ENCODE peak calls at places on chromosome 9, in five cellular contexts. One of them, this sample, is unnamed.
A peak's percentile ranks its signal among the peaks of the same experiment; 100 is the strongest.

GRCh38 chr9:78130004-78130403 is 98.4 kb upstream of the GNAQ start:
- DNase-seq in fibroblast of lung: peak; percentile 53
- DNase-seq in GM20000: no peak
- DNase-seq in activated B cell treated with CpG ODN at 0.5 μM for 24 hours: no peak
- DNase-seq in endothelial cell: no peak
- DNase-seq in this sample: no peak

GRCh38 chr9:87543251-87543650 is 45.6 kb downstream of the DAPK1 start:
- DNase-seq in GM20000: no peak
- DNase-seq in endothelial cell: no peak
- DNase-seq in fibroblast of lung: no peak
- DNase-seq in activated B cell treated with CpG ODN at 0.5 μM for 24 hours: no peak
- DNase-seq in this sample: no peak

GRCh38 chr9:75909776-75910175 is 19.3 kb downstream of the PCSK5 start:
- DNase-seq in fibroblast of lung: no peak
- DNase-seq in endothelial cell: no peak
- DNase-seq in activated B cell treated with CpG ODN at 0.5 μM for 24 hours: no peak
- DNase-seq in GM20000: no peak
- DNase-seq in this sample: no peak

GRCh38 chr9:9920425-9920824 is 692.4 kb downstream of the PTPRD start:
- DNase-seq in fibroblast of lung: no peak
- DNase-seq in GM20000: no peak
- DNase-seq in activated B cell treated with CpG ODN at 0.5 μM for 24 hours: no peak
- DNase-seq in endothelial cell: no peak
- DNase-seq in this sample: no peak

GRCh38 chr9:31677877-31678276 is 706.6 kb upstream of the ACO1 start:
- DNase-seq in activated B cell treated with CpG ODN at 0.5 μM for 24 hours: no peak
- DNase-seq in fibroblast of lung: no peak
- DNase-seq in GM20000: no peak
- DNase-seq in endothelial cell: no peak
- DNase-seq in this sample: no peak

GRCh38 chr9:122332643-122333042 is 38.2 kb upstream of the PTGS1 start:
- DNase-seq in endothelial cell: no peak
- DNase-seq in fibroblast of lung: no peak
- DNase-seq in activated B cell treated with CpG ODN at 0.5 μM for 24 hours: no peak
- DNase-seq in GM20000: no peak
- DNase-seq in this sample: no peak

GRCh38 chr9:92325991-92326500 is 293 bp downstream of the CENPP start:
- DNase-seq in fibroblast of lung: peak; percentile 7
- DNase-seq in GM20000: peak; percentile 27
- DNase-seq in endothelial cell: no peak
- DNase-seq in activated B cell treated with CpG ODN at 0.5 μM for 24 hours: no peak
- DNase-seq in this sample: peak; percentile 42

GRCh38 chr9:4967521-4967920 is 17.6 kb upstream of the JAK2 start:
- DNase-seq in activated B cell treated with CpG ODN at 0.5 μM for 24 hours: no peak
- DNase-seq in GM20000: no peak
- DNase-seq in endothelial cell: no peak
- DNase-seq in fibroblast of lung: peak; percentile 18
- DNase-seq in this sample: no peak

GRCh38 chr9:4020038-4020746 is 279.7 kb downstream of the GLIS3 start:
- DNase-seq in activated B cell treated with CpG ODN at 0.5 μM for 24 hours: no peak
- DNase-seq in GM20000: no peak
- DNase-seq in fibroblast of lung: peak; percentile 14
- DNase-seq in endothelial cell: no peak
- DNase-seq in this sample: no peak

GRCh38 chr9:100992632-100993031 is 35.9 kb upstream of the PLPPR1 start:
- DNase-seq in endothelial cell: no peak
- DNase-seq in fibroblast of lung: no peak
- DNase-seq in activated B cell treated with CpG ODN at 0.5 μM for 24 hours: no peak
- DNase-seq in GM20000: no peak
- DNase-seq in this sample: no peak

GRCh38 chr9:127923771-127924170 is 6.8 kb downstream of the PIP5KL1 start:
- DNase-seq in fibroblast of lung: peak; percentile 92
- DNase-seq in activated B cell treated with CpG ODN at 0.5 μM for 24 hours: no peak
- DNase-seq in endothelial cell: no peak
- DNase-seq in GM20000: no peak
- DNase-seq in this sample: no peak

GRCh38 chr9:113228130-113228665 is 6.9 kb downstream of the SLC31A1 start:
- DNase-seq in fibroblast of lung: no peak
- DNase-seq in GM20000: no peak
- DNase-seq in endothelial cell: no peak
- DNase-seq in activated B cell treated with CpG ODN at 0.5 μM for 24 hours: no peak
- DNase-seq in this sample: no peak

GRCh38 chr9:134629586-134630392 is 11.8 kb upstream of the COL5A1 start:
- DNase-seq in endothelial cell: no peak
- DNase-seq in fibroblast of lung: no peak
- DNase-seq in activated B cell treated with CpG ODN at 0.5 μM for 24 hours: no peak
- DNase-seq in GM20000: no peak
- DNase-seq in this sample: no peak

DNA sequence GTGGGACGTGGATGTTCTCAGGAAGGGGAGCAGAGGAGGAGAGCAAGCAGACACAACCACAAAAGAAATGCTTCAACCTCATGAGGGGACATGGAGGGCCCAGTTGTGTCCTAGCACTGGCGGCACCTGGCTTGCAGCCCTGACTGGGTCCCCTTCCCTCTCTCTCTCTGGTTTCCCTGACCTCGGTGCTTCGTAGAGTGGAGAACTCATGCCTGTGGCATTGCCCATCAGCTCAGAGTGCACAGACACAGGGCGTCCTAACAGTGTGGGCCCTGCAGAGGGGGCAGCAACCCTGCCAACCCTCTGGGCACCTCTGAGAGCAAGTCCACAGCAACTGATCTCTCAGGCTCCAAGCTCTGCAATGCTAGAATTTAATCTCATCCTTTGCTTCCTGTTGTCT is 140.6 kb downstream of the BARX1 start:
- DNase-seq in activated B cell treated with CpG ODN at 0.5 μM for 24 hours: peak; percentile 8
- DNase-seq in GM20000: peak; percentile 6
- DNase-seq in fibroblast of lung: no peak
- DNase-seq in endothelial cell: no peak
- DNase-seq in this sample: no peak
- TF ChIP-seq CTCF in activated B cell treated with CpG ODN at 0.5 μM for 24 hours: no peak
- TF ChIP-seq CTCF in GM20000: no peak
- TF ChIP-seq CTCF in fibroblast of lung: peak; percentile 23
- TF ChIP-seq CTCF in endothelial cell: peak; percentile 11
- TF ChIP-seq CTCF in this sample: no peak

GRCh38 chr9:2768330-2768729 is 51.0 kb downstream of the KCNV2 start:
- DNase-seq in endothelial cell: no peak
- DNase-seq in activated B cell treated with CpG ODN at 0.5 μM for 24 hours: no peak
- DNase-seq in GM20000: no peak
- DNase-seq in fibroblast of lung: no peak
- DNase-seq in this sample: no peak

GRCh38 chr9:2767800-2768199 is 50.5 kb downstream of the KCNV2 start:
- DNase-seq in activated B cell treated with CpG ODN at 0.5 μM for 24 hours: no peak
- DNase-seq in GM20000: no peak
- DNase-seq in fibroblast of lung: no peak
- DNase-seq in endothelial cell: no peak
- DNase-seq in this sample: no peak

GRCh38 chr9:2771661-2772060 is 54.4 kb downstream of the KCNV2 start:
- DNase-seq in GM20000: no peak
- DNase-seq in fibroblast of lung: no peak
- DNase-seq in activated B cell treated with CpG ODN at 0.5 μM for 24 hours: no peak
- DNase-seq in endothelial cell: no peak
- DNase-seq in this sample: no peak

GRCh38 chr9:2765250-2765880 is 48.1 kb downstream of the KCNV2 start:
- DNase-seq in activated B cell treated with CpG ODN at 0.5 μM for 24 hours: no peak
- DNase-seq in GM20000: no peak
- DNase-seq in fibroblast of lung: no peak
- DNase-seq in endothelial cell: no peak
- DNase-seq in this sample: no peak

GRCh38 chr9:2771101-2771500 is 53.8 kb downstream of the KCNV2 start:
- DNase-seq in endothelial cell: no peak
- DNase-seq in GM20000: no peak
- DNase-seq in fibroblast of lung: no peak
- DNase-seq in activated B cell treated with CpG ODN at 0.5 μM for 24 hours: no peak
- DNase-seq in this sample: no peak
- TF ChIP-seq CTCF in endothelial cell: no peak
- TF ChIP-seq CTCF in GM20000: no peak
- TF ChIP-seq CTCF in fibroblast of lung: no peak
- TF ChIP-seq CTCF in activated B cell treated with CpG ODN at 0.5 μM for 24 hours: no peak
- TF ChIP-seq CTCF in this sample: no peak

GRCh38 chr9:114587345-114588149 is at the start of gene ATP6V1G1:
- DNase-seq in GM20000: peak; percentile 92
- DNase-seq in fibroblast of lung: peak; percentile 99
- DNase-seq in activated B cell treated with CpG ODN at 0.5 μM for 24 hours: peak; percentile 96
- DNase-seq in endothelial cell: peak; percentile 98
- DNase-seq in this sample: peak; percentile 98
- TF ChIP-seq CTCF in GM20000: no peak
- TF ChIP-seq CTCF in fibroblast of lung: no peak
- TF ChIP-seq CTCF in activated B cell treated with CpG ODN at 0.5 μM for 24 hours: no peak
- TF ChIP-seq CTCF in endothelial cell: no peak
- TF ChIP-seq CTCF in this sample: no peak

GRCh38 chr9:137297966-137298365 is 4.1 kb downstream of the NRARP start:
- DNase-seq in endothelial cell: no peak
- DNase-seq in activated B cell treated with CpG ODN at 0.5 μM for 24 hours: no peak
- DNase-seq in GM20000: no peak
- DNase-seq in fibroblast of lung: no peak
- DNase-seq in this sample: no peak
- TF ChIP-seq CTCF in endothelial cell: no peak
- TF ChIP-seq CTCF in activated B cell treated with CpG ODN at 0.5 μM for 24 hours: no peak
- TF ChIP-seq CTCF in GM20000: no peak
- TF ChIP-seq CTCF in fibroblast of lung: no peak
- TF ChIP-seq CTCF in this sample: no peak

GRCh38 chr9:68779558-68780376 is 74.7 kb downstream of the PIP5K1B start:
- DNase-seq in activated B cell treated with CpG ODN at 0.5 μM for 24 hours: peak; percentile 93
- DNase-seq in endothelial cell: peak; percentile 97
- DNase-seq in GM20000: peak; percentile 89
- DNase-seq in fibroblast of lung: peak; percentile 95
- DNase-seq in this sample: peak; percentile 90
- TF ChIP-seq CTCF in activated B cell treated with CpG ODN at 0.5 μM for 24 hours: no peak
- TF ChIP-seq CTCF in endothelial cell: no peak
- TF ChIP-seq CTCF in GM20000: peak; percentile 44
- TF ChIP-seq CTCF in fibroblast of lung: peak; percentile 9
- TF ChIP-seq CTCF in this sample: peak; percentile 68

DNA sequence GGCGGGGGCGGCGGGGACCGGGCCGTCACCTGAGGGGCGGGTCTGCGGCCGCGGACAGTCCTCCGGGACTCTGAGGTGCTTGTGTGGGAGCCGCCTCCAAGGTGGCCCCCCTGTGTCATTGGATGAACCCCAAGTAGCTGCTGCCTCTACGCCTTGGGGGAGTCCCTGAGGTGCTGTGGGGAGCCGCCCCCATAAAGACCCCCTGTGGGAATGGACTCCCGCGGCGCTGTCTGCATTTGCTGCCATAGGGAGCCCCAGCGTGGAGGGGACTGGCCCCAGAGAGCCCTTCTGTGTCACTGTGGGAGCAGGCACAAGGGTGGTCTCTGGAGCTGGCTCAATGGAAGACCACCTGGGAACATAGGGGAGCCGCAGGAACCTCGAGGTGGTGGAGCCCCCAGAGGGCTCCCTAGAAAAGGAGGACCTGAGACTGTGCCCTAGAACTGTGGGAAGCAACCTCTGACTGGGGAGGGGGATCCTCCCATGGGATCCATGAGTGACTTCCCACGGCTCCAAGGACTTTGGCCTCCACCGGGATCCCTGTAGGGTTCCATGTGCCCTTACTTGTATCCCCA is 412 bp downstream of the PHF24 start:
- DNase-seq in activated B cell treated with CpG ODN at 0.5 μM for 24 hours: no peak
- DNase-seq in GM20000: no peak
- DNase-seq in fibroblast of lung: no peak
- DNase-seq in endothelial cell: no peak
- DNase-seq in this sample: no peak
- TF ChIP-seq CTCF in activated B cell treated with CpG ODN at 0.5 μM for 24 hours: no peak
- TF ChIP-seq CTCF in GM20000: no peak
- TF ChIP-seq CTCF in fibroblast of lung: no peak
- TF ChIP-seq CTCF in endothelial cell: no peak
- TF ChIP-seq CTCF in this sample: no peak

DNA sequence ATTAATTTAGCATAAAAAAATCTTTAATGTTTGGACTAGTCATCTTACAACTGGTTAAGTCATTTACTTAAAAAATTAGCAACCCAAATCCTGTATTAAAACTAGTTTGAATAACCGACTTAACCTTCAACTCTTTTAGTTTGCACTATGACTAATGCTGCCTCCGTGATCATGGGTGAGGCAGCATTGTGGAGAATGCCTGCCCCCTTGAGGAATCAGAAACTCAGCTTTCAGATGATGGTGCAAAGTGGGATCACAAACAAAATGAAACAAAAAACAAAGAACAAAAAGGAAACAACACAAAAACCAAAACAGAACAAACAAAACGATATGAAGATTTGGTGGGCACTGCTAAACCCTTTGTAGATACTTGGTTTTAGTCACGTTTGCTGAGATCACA is 127.0 kb upstream of the PALM2AKAP2 start:
- DNase-seq in fibroblast of lung: peak; percentile 43
- DNase-seq in activated B cell treated with CpG ODN at 0.5 μM for 24 hours: no peak
- DNase-seq in GM20000: no peak
- DNase-seq in endothelial cell: no peak
- DNase-seq in this sample: no peak
- TF ChIP-seq CTCF in fibroblast of lung: peak; percentile 56
- TF ChIP-seq CTCF in activated B cell treated with CpG ODN at 0.5 μM for 24 hours: no peak
- TF ChIP-seq CTCF in GM20000: no peak
- TF ChIP-seq CTCF in endothelial cell: no peak
- TF ChIP-seq CTCF in this sample: no peak

DNA sequence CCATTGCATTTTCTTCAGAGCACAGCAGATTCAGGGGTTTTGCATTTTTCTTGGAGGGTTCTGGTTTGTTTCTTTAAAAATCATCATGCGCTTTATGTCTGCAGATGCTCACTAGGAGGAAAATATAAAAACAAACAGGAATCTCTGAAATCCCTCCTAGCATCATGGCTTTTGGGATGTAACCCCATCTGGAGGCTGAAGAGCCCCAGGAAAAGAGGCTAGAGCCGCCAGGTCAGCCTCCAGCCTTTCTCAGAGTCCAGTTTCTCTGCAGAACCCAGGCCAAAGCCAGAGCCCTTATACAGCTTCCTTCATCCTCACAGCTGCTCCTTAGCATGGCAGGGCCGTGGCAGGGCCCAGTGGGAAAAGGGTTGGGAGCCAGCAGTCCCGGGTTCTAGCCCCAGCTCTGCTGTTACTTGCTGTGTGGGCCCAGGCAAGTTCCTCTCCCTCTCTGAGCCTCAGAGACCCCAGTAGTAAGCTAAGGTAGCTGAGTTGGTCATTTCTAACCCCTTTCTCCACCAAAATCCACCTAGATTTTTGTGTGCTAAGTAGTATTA is 62.1 kb downstream of the PAX5 start:
- DNase-seq in GM20000: no peak
- DNase-seq in endothelial cell: no peak
- DNase-seq in fibroblast of lung: no peak
- DNase-seq in activated B cell treated with CpG ODN at 0.5 μM for 24 hours: no peak
- DNase-seq in this sample: no peak
- TF ChIP-seq CTCF in GM20000: no peak
- TF ChIP-seq CTCF in endothelial cell: no peak
- TF ChIP-seq CTCF in fibroblast of lung: no peak
- TF ChIP-seq CTCF in activated B cell treated with CpG ODN at 0.5 μM for 24 hours: no peak
- TF ChIP-seq CTCF in this sample: no peak

This sample was measured in GM13976.